ENCODE peak calls at places on chromosomes 11 and 22, in six cellular contexts. B is OCI-LY7, V is body of pancreas, G is HCT116, U is pancreas, O is fibroblast of lung. Y is an unnamed sample.

GRCh38 chr11:80668039-80668438 is 1227.2 kb upstream of the TENM4 start:
- DNase-seq in U (no peak), B (no peak), V (no peak), G (no peak), O (no peak), Y (no peak)

GRCh38 chr11:117706322-117706814 is 90.6 kb downstream of the DSCAML1 start:
- DNase-seq in U (no peak), O (no peak), B (no peak), V (no peak), G (no peak), Y (no peak)

GRCh38 chr22:22902247-22902962 is 14.8 kb downstream of the IGLL5 start:
- DNase-seq in B (no peak), U (no peak), O (no peak), V (no peak), G (no peak), Y (no peak)

GRCh38 chr11:57353461-57354251 is 15.5 kb downstream of the P2RX3 start:
- DNase-seq in U (no peak), B (no peak), V (no peak), G (no peak), O (no peak), Y (no peak)

GRCh38 chr22:27627444-27627833 is 174.1 kb downstream of the MN1 start:
- DNase-seq in B (no peak), U (no peak), G (peak), V (no peak), O (no peak), Y (no peak)

GRCh38 chr11:121648306-121648705 is 195.5 kb upstream of the SORL1-AS1 start:
- DNase-seq in U (no peak), V (no peak), B (no peak), G (no peak), O (no peak), Y (no peak)

GRCh38 chr11:62996271-62996670 is 11.5 kb upstream of the SLC22A6 start:
- DNase-seq in G (no peak), O (no peak), U (no peak), B (no peak), V (no peak), Y (no peak)

GRCh38 chr11:117610901-117611300 is 186.1 kb downstream of the DSCAML1 start:
- DNase-seq in V (no peak), B (no peak), U (no peak), G (no peak), O (peak), Y (no peak)

GRCh38 chr11:9633674-9634073 is 30.2 kb upstream of the SWAP70 start:
- DNase-seq in G (no peak), V (no peak), B (no peak), O (no peak), U (no peak), Y (no peak)

GRCh38 chr11:110112457-110112856 is 19.3 kb downstream of the ZC3H12C start:
- DNase-seq in V (no peak), B (no peak), U (no peak), G (no peak), O (no peak), Y (no peak)

DNA sequence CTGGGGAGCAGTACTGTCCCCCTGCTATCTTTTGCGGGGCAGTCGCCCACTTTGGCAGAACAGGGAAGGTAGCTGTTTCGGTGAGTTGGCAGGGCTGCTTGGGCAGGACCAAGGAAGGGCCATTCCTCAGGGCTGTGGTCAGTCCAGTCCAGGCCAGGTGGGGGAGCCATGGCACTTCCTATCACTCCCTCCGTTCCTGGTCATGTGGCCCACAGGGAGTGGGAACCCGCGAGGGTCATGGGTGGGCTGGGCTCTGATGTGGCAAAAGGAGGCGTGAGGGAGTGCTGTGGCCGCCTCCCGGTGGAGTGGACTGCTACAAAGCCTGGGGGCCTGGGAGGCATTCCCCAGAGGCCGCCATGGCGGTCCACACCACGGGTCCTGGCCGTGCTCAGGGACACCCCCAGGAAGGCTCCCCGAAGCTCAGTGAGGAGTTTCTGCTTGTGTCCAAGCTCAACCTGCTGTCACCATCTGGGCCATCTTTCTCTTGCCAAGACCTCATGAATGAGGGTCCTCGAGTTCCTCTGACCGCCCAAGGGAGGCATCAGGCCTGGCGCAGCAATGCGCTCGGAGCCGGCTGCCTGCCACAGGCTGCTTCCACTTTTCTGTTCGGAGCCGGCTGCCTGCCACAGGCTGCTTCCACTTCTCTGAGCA is 11.9 kb downstream of the CHID1 start:
- DNase-seq in B (no peak), U (peak), G (no peak), V (no peak), O (peak), Y (no peak)
- TF ChIP-seq CTCF in B (no peak), U (no peak), G (no peak), V (no peak), O (peak), Y (no peak)

GRCh38 chr11:67354314-67355022 is 1.1 kb upstream of the POLD4 start:
- DNase-seq in V (peak), O (peak), G (peak), B (no peak), U (peak), Y (peak)

GRCh38 chr11:67355023-67355793 is 1.9 kb upstream of the POLD4 start:
- DNase-seq in B (no peak), V (peak), O (no peak), U (peak), G (no peak), Y (peak)

GRCh38 chr11:67356551-67356866 is 3.2 kb upstream of the POLD4 start:
- DNase-seq in U (no peak), B (no peak), O (no peak), V (no peak), G (no peak), Y (no peak)

GRCh38 chr11:67356867-67357561 is 3.7 kb upstream of the POLD4 start:
- DNase-seq in G (no peak), B (peak), U (peak), O (peak), V (peak), Y (peak)

DNA sequence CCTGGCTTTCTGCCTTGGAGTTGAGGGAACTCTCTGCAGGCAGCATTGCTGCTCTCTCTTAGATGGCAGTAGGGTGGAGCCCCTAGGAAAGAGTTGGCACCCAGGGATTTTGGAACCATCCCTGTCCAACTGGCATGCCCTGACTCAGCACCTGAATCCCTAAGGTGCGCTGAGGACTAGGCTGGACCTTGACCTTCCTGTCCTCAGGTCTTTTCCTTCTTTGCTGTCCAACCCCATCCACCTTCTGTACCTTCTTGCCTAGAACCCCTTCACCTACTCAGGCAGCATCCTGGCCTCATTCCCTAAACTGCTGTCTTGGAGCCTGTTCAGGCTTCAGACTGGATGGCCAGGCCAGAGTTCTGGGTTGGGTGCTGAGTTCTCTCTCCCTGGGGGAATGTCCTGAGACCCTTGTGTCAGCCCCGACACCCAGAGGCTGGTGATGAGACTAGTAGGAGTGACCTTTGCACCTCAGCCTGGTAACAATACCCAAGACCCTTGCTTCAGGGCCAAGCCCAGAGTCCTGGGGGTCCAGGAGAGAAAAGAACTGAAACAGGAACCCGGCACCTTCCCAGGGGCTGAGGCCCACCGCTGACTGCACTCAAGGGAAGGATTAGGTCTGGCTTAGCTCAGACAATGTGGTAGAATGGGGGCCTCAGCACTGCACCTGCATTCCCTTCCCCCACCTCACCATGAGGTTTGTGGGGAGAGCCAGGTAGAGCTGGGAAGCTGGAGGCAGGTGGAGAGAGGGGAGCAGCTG is 2.6 kb upstream of the POLD4 start:
- DNase-seq in U (no peak), O (no peak), V (no peak), B (peak), G (no peak), Y (peak)
- H3K27ac ChIP-seq in U (peak), O (peak), V (peak), B (peak), G (peak), Y (peak)

GRCh38 chr22:30399718-30400117 is 2.9 kb downstream of the SEC14L2 start:
- DNase-seq in G (no peak), V (no peak), O (no peak), B (no peak), U (no peak), Y (no peak)

GRCh38 chr22:30397656-30398635 is 1.1 kb downstream of the SEC14L2 start:
- DNase-seq in U (no peak), O (no peak), B (no peak), G (no peak), V (peak), Y (no peak)

GRCh38 chr22:30398685-30399680 is 2.2 kb downstream of the SEC14L2 start:
- DNase-seq in B (no peak), U (no peak), G (no peak), O (no peak), V (no peak), Y (no peak)

GRCh38 chr22:30400159-30400558 is 3.3 kb downstream of the SEC14L2 start:
- DNase-seq in B (no peak), O (no peak), V (no peak), G (no peak), U (no peak), Y (no peak)

GRCh38 chr22:30396871-30397655 is at the start of gene SEC14L2:
- DNase-seq in G (peak), B (no peak), V (peak), O (peak), U (peak), Y (peak)
- H3K4me3 ChIP-seq in G (peak), B (no peak), V (no peak), O (peak), U (peak), Y (peak)

DNA sequence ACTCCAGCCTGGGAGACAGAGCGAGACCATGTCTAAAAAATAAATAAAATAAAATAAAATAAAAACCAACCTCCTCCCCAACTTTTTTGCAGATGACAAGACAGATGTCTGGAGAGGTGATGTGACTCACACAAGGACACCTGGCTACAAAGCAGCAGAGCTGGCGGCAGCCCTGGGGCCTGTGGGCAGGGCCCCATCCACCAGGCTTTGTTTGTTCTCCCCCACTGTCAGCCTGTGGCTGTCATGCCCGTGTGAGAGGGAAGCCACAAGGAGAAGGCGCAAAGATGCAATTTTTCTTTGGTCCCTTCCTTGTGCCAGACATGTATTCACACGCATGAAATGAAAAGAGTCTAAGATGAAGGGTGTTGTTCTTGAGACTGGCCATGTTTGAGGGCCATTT is 16.6 kb downstream of the CD59 start:
- DNase-seq in O (no peak), B (no peak), U (no peak), G (no peak), V (no peak), Y (no peak)
- TF ChIP-seq CTCF in O (no peak), B (no peak), U (no peak), G (no peak), V (no peak), Y (no peak)